ENCODE peak calls at places on chromosome 10, in five cellular contexts. H, P, F, R and N are unnamed samples.

GRCh38 chr10:28717659-28718201 is 40.4 kb downstream of the BAMBI start:
- DNase-seq in H (no peak), P (no peak), F (no peak), R (no peak), N (no peak)

GRCh38 chr10:99859585-99859984 is 77.1 kb downstream of the ABCC2 start:
- DNase-seq in H (no peak), P (no peak), F (peak), R (no peak), N (peak)

GRCh38 chr10:116952729-116953128 is 52.3 kb downstream of the SHTN1 start:
- DNase-seq in H (no peak), P (no peak), F (no peak), R (no peak), N (no peak)

GRCh38 chr10:55214608-55215007 is 413.6 kb upstream of the PCDH15 start:
- DNase-seq in H (no peak), P (no peak), F (no peak), R (no peak), N (no peak)

GRCh38 chr10:30436688-30437038 is 2.7 kb downstream of the MAP3K8 start:
- DNase-seq in H (no peak), P (no peak), F (no peak), R (no peak), N (no peak)

GRCh38 chr10:96740579-96741281 is 20.4 kb upstream of the PIK3AP1 start:
- DNase-seq in H (no peak), P (no peak), F (no peak), R (no peak), N (no peak)

GRCh38 chr10:52541082-52541481 is 227.0 kb downstream of the DKK1 start:
- DNase-seq in H (no peak), P (no peak), F (no peak), R (no peak), N (no peak)

GRCh38 chr10:11337516-11337915 is 273.9 kb downstream of the USP6NL start:
- DNase-seq in H (no peak), P (no peak), F (no peak), R (no peak), N (no peak)

GRCh38 chr10:103175580-103176285 is 17.3 kb downstream of the NT5C2 start:
- DNase-seq in H (no peak), P (peak), F (no peak), R (no peak), N (no peak)

GRCh38 chr10:72276013-72276387 is 2.3 kb downstream of the DDIT4 start:
- DNase-seq in H (no peak), P (no peak), F (no peak), R (no peak), N (no peak)

GRCh38 chr10:82378146-82378545 is 503.2 kb downstream of the NRG3 start:
- DNase-seq in H (no peak), P (no peak), F (no peak), R (no peak), N (no peak)

GRCh38 chr10:97991875-97992274 is 38.5 kb downstream of the CRTAC1 start:
- DNase-seq in H (no peak), P (peak), F (peak), R (no peak), N (peak)

GRCh38 chr10:37703074-37703473 is 154.3 kb downstream of the ZNF248 start:
- DNase-seq in H (no peak), P (no peak), F (no peak), R (no peak), N (no peak)

GRCh38 chr10:8063128-8063908 is 8.8 kb downstream of the GATA3 start:
- DNase-seq in H (no peak), P (no peak), F (no peak), R (no peak), N (no peak)

GRCh38 chr10:82982110-82982608 is 1107.2 kb downstream of the NRG3 start:
- DNase-seq in H (no peak), P (no peak), F (no peak), R (no peak), N (no peak)

GRCh38 chr10:77943086-77943901 is 16.7 kb upstream of the DLG5 start:
- DNase-seq in H (no peak), P (peak), F (no peak), R (no peak), N (peak)

GRCh38 chr10:73734796-73735305 is 9.3 kb upstream of the SEC24C start:
- DNase-seq in H (no peak), P (no peak), F (no peak), R (no peak), N (no peak)

GRCh38 chr10:78248651-78249464 is 215.2 kb downstream of the RPS24 start:
- DNase-seq in H (no peak), P (no peak), F (no peak), R (no peak), N (no peak)

GRCh38 chr10:62724465-62724864 is 80.1 kb upstream of the ADO start:
- DNase-seq in H (no peak), P (no peak), F (peak), R (peak), N (no peak)

GRCh38 chr10:30384791-30385201 is 35.7 kb upstream of the MTPAP start:
- DNase-seq in H (no peak), P (no peak), F (peak), R (peak), N (peak)

GRCh38 chr10:110568055-110568735 is 700 bp downstream of the SMC3 start:
- DNase-seq in H (no peak), P (no peak), F (peak), R (peak), N (peak)

GRCh38 chr10:21715531-21716195 is 181.6 kb downstream of the MLLT10 start:
- DNase-seq in H (no peak), P (no peak), F (no peak), R (no peak), N (no peak)

GRCh38 chr10:79266543-79267312 is 80.5 kb upstream of the PPIF start:
- DNase-seq in H (peak), P (no peak), F (no peak), R (no peak), N (no peak)

GRCh38 chr10:101961591-101962498 is 94.1 kb downstream of the ARMH3 start:
- DNase-seq in H (no peak), P (peak), F (no peak), R (no peak), N (no peak)

GRCh38 chr10:103855424-103855823 is at the start of gene SH3PXD2A:
- DNase-seq in H (no peak), P (peak), F (peak), R (peak), N (peak)

GRCh38 chr10:77613476-77614130 is 24.0 kb downstream of the KCNMA1 start:
- DNase-seq in H (no peak), P (no peak), F (no peak), R (no peak), N (no peak)

GRCh38 chr10:14086596-14086995 is 244.1 kb downstream of the FRMD4A start:
- DNase-seq in H (no peak), P (no peak), F (no peak), R (no peak), N (no peak)

GRCh38 chr10:101570764-101571572 is 17.1 kb downstream of the POLL start:
- DNase-seq in H (no peak), P (no peak), F (no peak), R (no peak), N (no peak)

GRCh38 chr10:112716924-112717348 is 233.1 kb upstream of the TCF7L2 start:
- DNase-seq in H (no peak), P (peak), F (no peak), R (no peak), N (peak)

GRCh38 chr10:4028838-4029583 is 244.0 kb upstream of the KLF6 start:
- DNase-seq in H (no peak), P (no peak), F (no peak), R (no peak), N (no peak)

GRCh38 chr10:14889318-14889717 is 10.7 kb downstream of the SUV39H2 start:
- DNase-seq in H (no peak), P (no peak), F (no peak), R (peak), N (no peak)

GRCh38 chr10:51918921-51919325 is 219.5 kb upstream of the CSTF2T start:
- DNase-seq in H (no peak), P (no peak), F (no peak), R (no peak), N (no peak)

GRCh38 chr10:89352802-89353201 is 25.0 kb downstream of the IFIT3 start:
- DNase-seq in H (no peak), P (no peak), F (no peak), R (no peak), N (no peak)

GRCh38 chr10:89348458-89348857 is 20.7 kb downstream of the IFIT3 start:
- DNase-seq in H (no peak), P (no peak), F (no peak), R (no peak), N (no peak)

GRCh38 chr10:89355373-89355772 is 22.5 kb upstream of the IFIT1B start:
- DNase-seq in H (no peak), P (no peak), F (no peak), R (no peak), N (no peak)

GRCh38 chr10:89351402-89352038 is 23.7 kb downstream of the IFIT3 start:
- DNase-seq in H (peak), P (no peak), F (no peak), R (no peak), N (no peak)

GRCh38 chr10:89352039-89352597 is 24.3 kb downstream of the IFIT3 start:
- DNase-seq in H (no peak), P (no peak), F (no peak), R (no peak), N (peak)
- TF ChIP-seq ATF2 in H (no peak), P (no peak), F (no peak), R (no peak), N (no peak)

GRCh38 chr10:49442863-49443262 is 47.0 kb upstream of the DRGX start:
- DNase-seq in H (no peak), P (no peak), F (no peak), R (no peak), N (no peak)

GRCh38 chr10:49448924-49449323 is 53.0 kb upstream of the DRGX start:
- DNase-seq in H (no peak), P (no peak), F (no peak), R (no peak), N (no peak)

GRCh38 chr10:49441488-49442476 is 45.9 kb upstream of the DRGX start:
- DNase-seq in H (no peak), P (no peak), F (no peak), R (no peak), N (no peak)

GRCh38 chr10:49444349-49444748 is 48.5 kb upstream of the DRGX start:
- DNase-seq in H (no peak), P (no peak), F (no peak), R (no peak), N (no peak)

GRCh38 chr10:49446031-49446430 is 50.1 kb upstream of the DRGX start:
- DNase-seq in H (no peak), P (no peak), F (no peak), R (no peak), N (no peak)
- TF ChIP-seq ATF2 in H (no peak), P (no peak), F (no peak), R (no peak), N (no peak)

GRCh38 chr10:24642921-24643678 is 80.6 kb downstream of the ARHGAP21 start:
- DNase-seq in H (peak), P (no peak), F (no peak), R (peak), N (peak)
- TF ChIP-seq ATF2 in H (peak), P (no peak), F (no peak), R (no peak), N (no peak)

GRCh38 chr10:84342584-84342983 is 14.2 kb downstream of the CCSER2 start:
- DNase-seq in H (no peak), P (no peak), F (no peak), R (no peak), N (no peak)

GRCh38 chr10:84341983-84342382 is 13.6 kb downstream of the CCSER2 start:
- DNase-seq in H (no peak), P (no peak), F (no peak), R (no peak), N (no peak)

GRCh38 chr10:84340187-84340586 is 11.8 kb downstream of the CCSER2 start:
- DNase-seq in H (no peak), P (no peak), F (no peak), R (no peak), N (no peak)

GRCh38 chr10:84340632-84341537 is 12.5 kb downstream of the CCSER2 start:
- DNase-seq in H (no peak), P (no peak), F (no peak), R (no peak), N (no peak)

GRCh38 chr10:84341538-84341856 is 13.1 kb downstream of the CCSER2 start:
- DNase-seq in H (no peak), P (no peak), F (peak), R (peak), N (no peak)
- TF ChIP-seq ATF2 in H (no peak), P (no peak), F (no peak), R (no peak), N (no peak)

DNA sequence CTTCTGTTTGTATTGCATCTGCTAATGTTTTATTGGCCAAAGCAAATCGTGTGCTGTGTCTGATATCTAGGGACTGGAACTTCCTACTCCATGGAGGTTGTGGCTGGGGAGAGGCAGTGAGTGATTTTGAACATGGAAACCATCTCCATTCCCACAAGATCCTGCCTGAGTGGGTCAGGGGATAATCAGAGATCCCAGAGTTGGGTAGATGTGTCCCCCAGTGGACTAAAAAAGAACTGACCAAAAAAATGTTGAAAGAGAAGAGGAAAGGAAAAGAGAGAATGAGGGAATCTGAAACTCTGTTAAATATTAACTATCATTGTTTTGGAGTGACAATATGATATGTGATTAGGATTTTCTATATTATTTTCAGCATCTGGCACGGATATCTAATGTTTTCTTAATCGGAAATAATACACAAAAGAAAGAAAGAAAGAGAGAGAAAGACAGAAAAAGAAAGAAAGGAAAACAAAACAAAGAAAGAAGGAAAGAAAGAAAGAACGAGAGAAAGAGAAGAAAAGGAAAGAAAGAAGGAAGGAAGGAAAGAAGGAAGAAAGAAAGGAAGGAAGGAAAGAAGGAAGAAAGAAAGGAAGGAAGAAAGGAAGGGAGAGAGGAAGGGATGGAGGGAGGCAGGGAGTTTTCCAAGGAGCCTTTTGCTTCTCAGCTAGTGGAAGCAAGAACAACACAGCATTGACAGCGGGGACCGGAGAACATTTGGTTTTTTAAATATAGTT is 638.5 kb downstream of the CCSER2 start:
- DNase-seq in H (no peak), P (no peak), F (no peak), R (no peak), N (no peak)
- TF ChIP-seq ATF2 in H (no peak), P (no peak), F (no peak), R (no peak), N (no peak)

GRCh38 chr10:91214906-91215305 is 5.6 kb upstream of the PCGF5 start:
- DNase-seq in H (no peak), P (no peak), F (no peak), R (no peak), N (no peak)
- TF ChIP-seq ATF2 in H (no peak), P (no peak), F (no peak), R (no peak), N (no peak)

DNA sequence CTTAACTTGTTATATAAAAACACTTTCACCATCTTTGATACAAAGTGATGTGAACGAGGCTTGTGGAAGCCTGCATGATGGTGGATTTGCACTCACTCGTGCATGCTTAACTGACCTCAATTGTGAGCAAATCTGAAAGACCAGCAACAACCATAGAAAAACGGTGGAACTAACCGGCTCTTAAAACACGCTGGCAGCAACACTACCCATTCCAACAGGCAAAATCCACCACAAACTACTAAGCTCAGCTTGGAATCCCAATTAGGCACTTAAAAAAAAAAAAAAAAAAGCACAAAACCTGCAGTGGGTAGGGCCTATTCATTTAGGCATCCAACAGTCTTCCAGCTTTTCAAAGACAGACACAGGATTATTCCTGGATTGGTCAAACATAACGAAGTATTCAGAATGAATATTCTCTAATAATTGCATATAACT is 1.8 kb downstream of the GDI2 start:
- DNase-seq in H (no peak), P (no peak), F (no peak), R (no peak), N (peak)
- TF ChIP-seq ATF2 in H (no peak), P (no peak), F (no peak), R (no peak), N (no peak)